ENCODE peak calls at places on chromosomes 2 and 18, in ten cellular contexts. V, U, M, F, Z, G, B, N, Q and E are unnamed samples.

GRCh38 chr2:40820319-40820718 is 368.4 kb upstream of the SLC8A1 start:
- DNase-seq in V (no peak), U (no peak), M (no peak), F (no peak), Z (no peak), G (peak; percentile 24), B (no peak), N (peak; percentile 18), Q (no peak), E (no peak)

GRCh38 chr2:237290249-237290648 is 123.7 kb downstream of the COL6A3 start:
- DNase-seq in V (no peak), U (no peak), M (no peak), F (no peak), Z (no peak), G (peak; percentile 94), B (peak; percentile 63), N (peak; percentile 67), Q (no peak), E (no peak)

GRCh38 chr2:196200557-196200956 is 29.2 kb upstream of the STK17B start:
- DNase-seq in V (no peak), U (peak; percentile 28), M (no peak), F (no peak), Z (peak; percentile 45), G (no peak), B (no peak), N (no peak), Q (no peak), E (peak; percentile 72)

GRCh38 chr18:34648269-34648668 is 61.8 kb upstream of the DTNA start:
- DNase-seq in V (no peak), U (no peak), M (no peak), F (no peak), Z (no peak), G (no peak), B (no peak), N (no peak), Q (no peak), E (no peak)

GRCh38 chr2:133360190-133360589 is 208.1 kb downstream of the NCKAP5 start:
- DNase-seq in V (no peak), U (no peak), M (no peak), F (no peak), Z (no peak), G (no peak), B (no peak), N (no peak), Q (no peak), E (no peak)

GRCh38 chr2:159226059-159226461 is 60.4 kb downstream of the WDSUB1 start:
- DNase-seq in V (peak; percentile 29), U (peak; percentile 64), M (peak; percentile 44), F (no peak), Z (no peak), G (peak; percentile 85), B (no peak), N (peak; percentile 47), Q (no peak), E (no peak)

GRCh38 chr18:44537521-44537920 is 143.2 kb upstream of the SETBP1 start:
- DNase-seq in V (no peak), U (no peak), M (peak; percentile 65), F (no peak), Z (no peak), G (peak; percentile 93), B (peak; percentile 32), N (peak; percentile 84), Q (peak; percentile 1), E (no peak)

GRCh38 chr2:219706823-219707281 is 79.4 kb downstream of the SLC4A3 start:
- DNase-seq in V (peak; percentile 87), U (no peak), M (no peak), F (no peak), Z (no peak), G (peak; percentile 31), B (no peak), N (peak; percentile 48), Q (no peak), E (no peak)

GRCh38 chr2:130335226-130335625 is 7.5 kb upstream of the IMP4 start:
- DNase-seq in V (no peak), U (no peak), M (no peak), F (no peak), Z (no peak), G (no peak), B (no peak), N (no peak), Q (no peak), E (no peak)

GRCh38 chr2:5697554-5697953 is 5.4 kb downstream of the SOX11 start:
- DNase-seq in V (no peak), U (peak; percentile 46), M (no peak), F (no peak), Z (peak; percentile 72), G (no peak), B (no peak), N (no peak), Q (no peak), E (no peak)

GRCh38 chr18:318791-319291 is 51.0 kb upstream of the THOC1 start:
- DNase-seq in V (no peak), U (no peak), M (no peak), F (no peak), Z (no peak), G (peak; percentile 29), B (no peak), N (no peak), Q (no peak), E (no peak)

GRCh38 chr2:46490521-46491141 is 11.3 kb downstream of the TMEM247 start:
- DNase-seq in V (no peak), U (no peak), M (no peak), F (peak; percentile 16), Z (peak; percentile 73), G (no peak), B (no peak), N (no peak), Q (no peak), E (peak; percentile 64)

GRCh38 chr18:58847383-58848071 is 17.1 kb upstream of the ZNF532 start:
- DNase-seq in V (no peak), U (no peak), M (no peak), F (peak; percentile 99), Z (no peak), G (no peak), B (no peak), N (no peak), Q (no peak), E (no peak)

GRCh38 chr2:218074031-218074430 is 5.0 kb downstream of the RUFY4 start:
- DNase-seq in V (peak; percentile 7), U (peak; percentile 27), M (peak; percentile 60), F (peak; percentile 78), Z (peak; percentile 30), G (no peak), B (peak; percentile 60), N (peak; percentile 25), Q (no peak), E (peak; percentile 74)

DNA sequence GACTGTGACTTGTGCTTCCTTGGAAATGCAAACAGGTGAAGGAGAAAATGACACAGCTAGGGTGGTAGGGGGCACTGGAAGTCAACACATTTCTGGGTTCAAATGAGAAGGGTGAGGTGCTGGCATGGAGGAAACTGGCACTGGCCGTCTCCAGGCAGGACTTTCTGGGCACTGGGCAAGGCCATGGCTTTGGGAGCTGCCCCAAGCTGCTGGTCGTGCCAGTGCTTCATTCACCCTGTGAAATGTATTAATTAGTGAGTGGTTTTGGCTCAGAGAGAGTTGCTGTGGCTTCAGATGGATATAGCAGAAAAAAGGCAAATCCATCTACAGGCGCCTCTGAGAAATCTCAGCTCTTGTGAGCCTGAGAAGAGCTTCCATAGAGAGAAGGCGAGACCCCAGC is 202.1 kb upstream of the TNP1 start:
- DNase-seq in V (no peak), U (no peak), M (no peak), F (no peak), Z (no peak), G (no peak), B (no peak), N (no peak), Q (no peak), E (no peak)
- H3K9me2 ChIP-seq in V (no peaks in the 10 kb centered on the region), U (no peaks in the 10 kb centered on the region), M (no peaks in the 10 kb centered on the region), F (peaks cover 14% of the 10 kb centered on the region), Z (no peaks in the 10 kb centered on the region), G (no peaks in the 10 kb centered on the region), B (no peaks in the 10 kb centered on the region), N (no peaks in the 10 kb centered on the region), Q (no peaks in the 10 kb centered on the region), E (no peaks in the 10 kb centered on the region)

DNA sequence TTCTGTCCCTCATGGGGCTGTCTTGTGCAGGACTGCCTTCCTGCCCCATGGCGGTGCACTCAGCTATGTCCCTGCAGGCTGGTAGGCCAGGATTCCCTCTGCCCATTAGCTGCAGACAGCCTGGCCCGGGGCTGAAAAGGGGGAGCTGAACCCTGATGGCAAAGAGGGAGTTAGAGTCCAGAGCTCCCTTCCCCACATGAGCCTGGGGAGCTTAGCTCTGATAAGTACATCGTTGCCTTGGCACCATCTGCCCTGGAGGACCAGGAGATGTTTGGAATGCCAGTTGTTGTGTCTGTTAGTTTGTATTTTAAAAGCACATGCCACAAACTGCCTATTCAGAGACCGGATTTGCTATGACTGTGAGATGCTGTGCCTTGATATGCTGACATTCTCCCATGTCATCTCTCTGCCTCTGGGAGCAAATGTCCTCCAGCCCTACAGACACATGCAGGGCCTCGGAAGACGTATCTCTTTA is 65.1 kb upstream of the AFF3 start:
- DNase-seq in V (no peak), U (no peak), M (no peak), F (no peak), Z (no peak), G (no peak), B (no peak), N (no peak), Q (peak; percentile 82), E (no peak)
- H3K9me2 ChIP-seq in V (no peaks in the 10 kb centered on the region), U (no peaks in the 10 kb centered on the region), M (no peaks in the 10 kb centered on the region), F (peaks cover 5% of the 10 kb centered on the region), Z (no peaks in the 10 kb centered on the region), G (no peaks in the 10 kb centered on the region), B (no peaks in the 10 kb centered on the region), N (no peaks in the 10 kb centered on the region), Q (no peaks in the 10 kb centered on the region), E (no peaks in the 10 kb centered on the region)

DNA sequence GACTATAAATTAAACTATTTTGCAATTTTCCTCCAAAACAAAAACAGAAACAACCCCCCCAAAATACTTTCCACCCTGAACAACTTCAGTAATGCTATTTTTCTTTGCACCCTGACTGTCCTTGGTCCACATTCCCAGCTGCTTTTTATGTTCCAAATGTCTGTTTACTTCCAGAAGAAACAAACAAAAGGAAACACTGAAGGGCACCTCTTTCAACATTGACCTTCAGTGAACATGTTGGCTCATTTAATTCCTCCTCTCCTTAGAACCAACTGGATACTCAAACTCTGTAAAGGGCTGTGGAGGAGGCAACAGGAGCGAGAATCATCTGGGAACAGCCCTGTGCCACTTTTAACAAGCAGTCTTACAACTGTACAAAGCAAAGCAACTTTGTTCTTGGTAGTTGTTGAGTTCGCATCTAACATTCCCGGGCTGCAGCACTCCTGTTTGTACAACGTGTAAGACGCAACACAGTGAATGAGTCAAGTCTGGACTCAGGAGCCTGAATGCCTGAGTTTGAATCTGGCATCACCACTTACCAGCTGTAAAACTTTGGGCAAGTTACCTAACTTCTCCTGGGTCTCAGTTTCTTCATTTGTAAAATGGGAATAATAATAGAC is 111.4 kb upstream of the GATA6 start:
- DNase-seq in V (no peak), U (no peak), M (no peak), F (no peak), Z (no peak), G (peak; percentile 18), B (peak; percentile 50), N (peak; percentile 33), Q (no peak), E (no peak)
- H3K9me2 ChIP-seq in V (no peaks in the 10 kb centered on the region), U (no peaks in the 10 kb centered on the region), M (no peaks in the 10 kb centered on the region), F (no peaks in the 10 kb centered on the region), Z (no peaks in the 10 kb centered on the region), G (no peaks in the 10 kb centered on the region), B (no peaks in the 10 kb centered on the region), N (no peaks in the 10 kb centered on the region), Q (no peaks in the 10 kb centered on the region), E (no peaks in the 10 kb centered on the region)

DNA sequence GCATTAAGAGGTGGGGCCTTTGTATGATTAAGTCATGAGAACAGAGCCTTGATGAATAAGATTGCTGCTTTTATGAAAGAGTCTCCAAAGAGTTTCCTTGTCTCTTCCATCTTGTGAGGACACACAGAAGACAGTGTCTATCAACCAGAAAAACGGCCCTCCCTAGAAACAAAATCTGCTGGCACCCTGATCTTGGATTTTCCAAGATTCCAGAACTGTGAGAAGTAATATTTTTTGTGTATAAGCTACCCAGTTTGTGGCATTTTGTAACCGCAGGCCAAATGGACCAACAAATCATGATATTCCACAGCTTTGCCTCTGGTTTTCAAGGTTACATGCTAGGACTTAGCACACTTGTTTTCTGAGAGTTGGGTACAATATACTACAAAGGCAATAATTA is 687.8 kb downstream of the TDRD15 start:
- DNase-seq in V (no peak), U (no peak), M (no peak), F (no peak), Z (no peak), G (no peak), B (no peak), N (no peak), Q (no peak), E (no peak)
- H3K9me2 ChIP-seq in V (no peaks in the 10 kb centered on the region), U (no peaks in the 10 kb centered on the region), M (no peaks in the 10 kb centered on the region), F (no peaks in the 10 kb centered on the region), Z (no peaks in the 10 kb centered on the region), G (no peaks in the 10 kb centered on the region), B (no peaks in the 10 kb centered on the region), N (no peaks in the 10 kb centered on the region), Q (no peaks in the 10 kb centered on the region), E (no peaks in the 10 kb centered on the region)